ENCODE peak calls at places on chromosomes 16 and 17, in five cellular contexts. One of them, this sample, is unnamed.

GRCh38 chr17:45389354-45389753 is 43.3 kb downstream of the ARHGAP27 start:
- DNase-seq in fibroblast of lung: no peak
- DNase-seq in H9: no peak
- DNase-seq in IMR-90: no peak
- DNase-seq in neuronal stem cell: no peak
- DNase-seq in this sample: no peak

GRCh38 chr17:17892009-17892408 is 55.2 kb upstream of the SREBF1 start:
- DNase-seq in neuronal stem cell: no peak
- DNase-seq in IMR-90: no peak
- DNase-seq in H9: no peak
- DNase-seq in fibroblast of lung: no peak
- DNase-seq in this sample: no peak

GRCh38 chr17:21242026-21242700 is 11.0 kb downstream of the NATD1 start:
- DNase-seq in IMR-90: no peak
- DNase-seq in H9: no peak
- DNase-seq in neuronal stem cell: no peak
- DNase-seq in fibroblast of lung: no peak
- DNase-seq in this sample: no peak

GRCh38 chr17:73351764-73352163 is 40.0 kb upstream of the CDC42EP4 start:
- DNase-seq in IMR-90: no peak
- DNase-seq in H9: no peak
- DNase-seq in neuronal stem cell: no peak
- DNase-seq in fibroblast of lung: no peak
- DNase-seq in this sample: no peak

GRCh38 chr16:83952940-83953795 is at the start of gene OSGIN1:
- DNase-seq in fibroblast of lung: peak
- DNase-seq in IMR-90: peak
- DNase-seq in H9: peak
- DNase-seq in neuronal stem cell: no peak
- DNase-seq in this sample: peak

GRCh38 chr16:54326266-54326662 is 39.7 kb upstream of the IRX3 start:
- DNase-seq in neuronal stem cell: no peak
- DNase-seq in H9: no peak
- DNase-seq in IMR-90: no peak
- DNase-seq in fibroblast of lung: no peak
- DNase-seq in this sample: no peak

GRCh38 chr17:79832211-79833109 is 6.8 kb downstream of the CBX4 start:
- DNase-seq in IMR-90: no peak
- DNase-seq in neuronal stem cell: no peak
- DNase-seq in H9: peak
- DNase-seq in fibroblast of lung: no peak
- DNase-seq in this sample: no peak

GRCh38 chr17:57370583-57370982 is 114.3 kb downstream of the MSI2 start:
- DNase-seq in IMR-90: no peak
- DNase-seq in neuronal stem cell: no peak
- DNase-seq in H9: no peak
- DNase-seq in fibroblast of lung: peak
- DNase-seq in this sample: no peak

GRCh38 chr16:1082266-1082951 is 9.9 kb downstream of the SSTR5 start:
- DNase-seq in neuronal stem cell: no peak
- DNase-seq in IMR-90: peak
- DNase-seq in fibroblast of lung: no peak
- DNase-seq in H9: no peak
- DNase-seq in this sample: no peak

GRCh38 chr16:27408012-27408601 is 6.1 kb downstream of the IL21R start:
- DNase-seq in H9: no peak
- DNase-seq in neuronal stem cell: no peak
- DNase-seq in fibroblast of lung: peak
- DNase-seq in IMR-90: peak
- DNase-seq in this sample: no peak

GRCh38 chr17:77830816-77831490 is 127.5 kb upstream of the TNRC6C start:
- DNase-seq in neuronal stem cell: no peak
- DNase-seq in fibroblast of lung: no peak
- DNase-seq in H9: no peak
- DNase-seq in IMR-90: no peak
- DNase-seq in this sample: no peak

GRCh38 chr16:11258553-11259287 is 2.7 kb upstream of the SOCS1 start:
- DNase-seq in neuronal stem cell: no peak
- DNase-seq in H9: no peak
- DNase-seq in fibroblast of lung: peak
- DNase-seq in IMR-90: no peak
- DNase-seq in this sample: no peak

GRCh38 chr16:30794634-30795033 is 7.6 kb upstream of the ZNF629 start:
- DNase-seq in H9: no peak
- DNase-seq in IMR-90: no peak
- DNase-seq in neuronal stem cell: no peak
- DNase-seq in fibroblast of lung: no peak
- DNase-seq in this sample: no peak

GRCh38 chr17:29219378-29220047 is 27.1 kb upstream of the CRYBA1 start:
- DNase-seq in neuronal stem cell: peak
- DNase-seq in IMR-90: peak
- DNase-seq in H9: peak
- DNase-seq in fibroblast of lung: peak
- DNase-seq in this sample: no peak

GRCh38 chr17:82492647-82493516 is 26.6 kb upstream of the FOXK2 start:
- DNase-seq in fibroblast of lung: peak
- DNase-seq in H9: no peak
- DNase-seq in neuronal stem cell: no peak
- DNase-seq in IMR-90: peak
- DNase-seq in this sample: no peak

GRCh38 chr17:17675925-17676534 is 5.2 kb upstream of the RAI1 start:
- DNase-seq in neuronal stem cell: no peak
- DNase-seq in IMR-90: peak
- DNase-seq in H9: peak
- DNase-seq in fibroblast of lung: no peak
- DNase-seq in this sample: peak

GRCh38 chr17:44899074-44899782 is at the start of gene EFTUD2:
- DNase-seq in neuronal stem cell: peak
- DNase-seq in fibroblast of lung: peak
- DNase-seq in H9: peak
- DNase-seq in IMR-90: peak
- DNase-seq in this sample: peak

GRCh38 chr17:30113213-30113612 is 3.4 kb upstream of the NSRP1 start:
- DNase-seq in IMR-90: no peak
- DNase-seq in H9: no peak
- DNase-seq in fibroblast of lung: no peak
- DNase-seq in neuronal stem cell: no peak
- DNase-seq in this sample: no peak

GRCh38 chr17:65395924-65396323 is 165.5 kb downstream of the AXIN2 start:
- DNase-seq in IMR-90: no peak
- DNase-seq in neuronal stem cell: no peak
- DNase-seq in fibroblast of lung: no peak
- DNase-seq in H9: no peak
- DNase-seq in this sample: no peak

GRCh38 chr17:65398036-65398787 is 163.2 kb downstream of the AXIN2 start:
- DNase-seq in neuronal stem cell: no peak
- DNase-seq in H9: no peak
- DNase-seq in IMR-90: no peak
- DNase-seq in fibroblast of lung: no peak
- DNase-seq in this sample: no peak

GRCh38 chr17:65393514-65393913 is 167.9 kb downstream of the AXIN2 start:
- DNase-seq in IMR-90: no peak
- DNase-seq in H9: no peak
- DNase-seq in fibroblast of lung: no peak
- DNase-seq in neuronal stem cell: no peak
- DNase-seq in this sample: no peak

GRCh38 chr17:65389956-65390355 is 171.5 kb downstream of the AXIN2 start:
- DNase-seq in H9: no peak
- DNase-seq in IMR-90: peak
- DNase-seq in fibroblast of lung: peak
- DNase-seq in neuronal stem cell: no peak
- DNase-seq in this sample: no peak

GRCh38 chr17:65394811-65395472 is 166.5 kb downstream of the AXIN2 start:
- DNase-seq in IMR-90: no peak
- DNase-seq in H9: no peak
- DNase-seq in fibroblast of lung: no peak
- DNase-seq in neuronal stem cell: no peak
- DNase-seq in this sample: no peak
- H3K27ac ChIP-seq in IMR-90: no peak
- H3K27ac ChIP-seq in H9: no peak
- H3K27ac ChIP-seq in fibroblast of lung: no peak
- H3K27ac ChIP-seq in neuronal stem cell: no peak
- H3K27ac ChIP-seq in this sample: no peak

GRCh38 chr17:67637901-67638641 is 79.7 kb upstream of the NOL11 start:
- DNase-seq in IMR-90: no peak
- DNase-seq in neuronal stem cell: no peak
- DNase-seq in fibroblast of lung: no peak
- DNase-seq in H9: no peak
- DNase-seq in this sample: peak

GRCh38 chr17:67638871-67639270 is 78.9 kb upstream of the NOL11 start:
- DNase-seq in H9: no peak
- DNase-seq in neuronal stem cell: no peak
- DNase-seq in fibroblast of lung: no peak
- DNase-seq in IMR-90: no peak
- DNase-seq in this sample: no peak

GRCh38 chr17:67639555-67639954 is 78.2 kb upstream of the NOL11 start:
- DNase-seq in neuronal stem cell: no peak
- DNase-seq in H9: no peak
- DNase-seq in IMR-90: no peak
- DNase-seq in fibroblast of lung: peak
- DNase-seq in this sample: no peak

GRCh38 chr17:67642488-67642887 is 75.2 kb upstream of the NOL11 start:
- DNase-seq in H9: no peak
- DNase-seq in neuronal stem cell: no peak
- DNase-seq in fibroblast of lung: no peak
- DNase-seq in IMR-90: no peak
- DNase-seq in this sample: no peak

DNA sequence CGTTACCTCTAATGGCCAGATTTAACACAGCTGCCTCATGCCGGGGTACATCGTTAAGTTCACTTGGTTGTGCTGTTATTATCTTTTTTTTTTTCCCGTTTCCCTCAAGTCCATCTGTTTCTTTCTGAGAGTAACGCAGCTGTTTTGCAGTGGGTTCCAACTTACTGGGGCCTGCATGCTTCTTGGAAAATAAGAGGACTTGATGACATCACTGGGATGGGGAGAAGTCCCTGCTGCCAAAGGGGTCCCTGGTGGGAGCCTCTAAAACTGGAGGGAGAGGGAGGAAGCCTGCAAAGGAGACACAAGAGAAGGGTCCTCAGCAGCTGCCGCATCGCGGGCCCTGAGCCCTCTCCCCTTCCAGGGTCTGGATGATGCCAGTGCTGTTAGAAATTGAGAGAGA is 77.7 kb upstream of the NOL11 start:
- DNase-seq in neuronal stem cell: no peak
- DNase-seq in IMR-90: no peak
- DNase-seq in H9: no peak
- DNase-seq in fibroblast of lung: peak
- DNase-seq in this sample: no peak
- H3K9ac ChIP-seq in neuronal stem cell: no peak
- H3K9ac ChIP-seq in IMR-90: no peak
- H3K9ac ChIP-seq in H9: no peak
- H3K9ac ChIP-seq in fibroblast of lung: no peak
- H3K9ac ChIP-seq in this sample: no peak

GRCh38 chr16:75000481-75001081 is 1.8 kb downstream of the ZNRF1 start:
- DNase-seq in H9: no peak
- DNase-seq in neuronal stem cell: no peak
- DNase-seq in fibroblast of lung: no peak
- DNase-seq in IMR-90: peak
- DNase-seq in this sample: no peak
- H3K27ac ChIP-seq in H9: no peak
- H3K27ac ChIP-seq in neuronal stem cell: no peak
- H3K27ac ChIP-seq in fibroblast of lung: peak
- H3K27ac ChIP-seq in IMR-90: peak
- H3K27ac ChIP-seq in this sample: peak

GRCh38 chr16:85029413-85029794 is 1.8 kb downstream of the KIAA0513 start:
- DNase-seq in fibroblast of lung: peak
- DNase-seq in neuronal stem cell: no peak
- DNase-seq in H9: no peak
- DNase-seq in IMR-90: peak
- DNase-seq in this sample: no peak

GRCh38 chr16:85031451-85031850 is 3.9 kb downstream of the KIAA0513 start:
- DNase-seq in fibroblast of lung: no peak
- DNase-seq in neuronal stem cell: no peak
- DNase-seq in H9: no peak
- DNase-seq in IMR-90: no peak
- DNase-seq in this sample: no peak

GRCh38 chr16:85027968-85028637 is 508 bp downstream of the KIAA0513 start:
- DNase-seq in neuronal stem cell: no peak
- DNase-seq in IMR-90: no peak
- DNase-seq in H9: no peak
- DNase-seq in fibroblast of lung: no peak
- DNase-seq in this sample: no peak

GRCh38 chr16:85028638-85029412 is 1.2 kb downstream of the KIAA0513 start:
- DNase-seq in H9: no peak
- DNase-seq in IMR-90: peak
- DNase-seq in fibroblast of lung: peak
- DNase-seq in neuronal stem cell: no peak
- DNase-seq in this sample: no peak

DNA sequence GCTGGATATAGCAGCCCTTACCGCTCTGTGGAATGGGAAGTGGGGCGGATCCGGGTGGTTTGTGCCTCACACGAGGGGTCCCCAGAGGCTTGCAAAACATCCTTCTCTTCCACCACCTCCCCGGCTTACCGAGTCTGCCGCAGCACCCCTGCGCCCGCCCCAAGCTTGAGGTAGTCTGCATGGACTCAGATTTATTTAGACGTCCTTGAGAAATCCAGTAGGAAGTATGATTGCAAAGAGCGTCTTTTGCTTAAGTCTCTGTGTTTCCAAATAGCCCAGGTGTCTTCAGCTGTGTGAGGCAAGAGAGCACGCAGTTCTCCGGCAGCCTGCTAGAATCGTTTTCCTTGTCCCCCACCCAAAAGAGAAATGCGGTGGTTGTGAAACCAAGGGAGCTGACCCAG is 2.4 kb downstream of the KIAA0513 start:
- DNase-seq in H9: no peak
- DNase-seq in fibroblast of lung: peak
- DNase-seq in IMR-90: peak
- DNase-seq in neuronal stem cell: no peak
- DNase-seq in this sample: no peak
- H3K9ac ChIP-seq in H9: no peak
- H3K9ac ChIP-seq in fibroblast of lung: no peak
- H3K9ac ChIP-seq in IMR-90: no peak
- H3K9ac ChIP-seq in neuronal stem cell: no peak
- H3K9ac ChIP-seq in this sample: peak

GRCh38 chr16:57159447-57159846 is 26.4 kb downstream of the PSME3IP1 start:
- DNase-seq in H9: no peak
- DNase-seq in fibroblast of lung: no peak
- DNase-seq in IMR-90: no peak
- DNase-seq in neuronal stem cell: no peak
- DNase-seq in this sample: no peak
- H3K27ac ChIP-seq in H9: no peak
- H3K27ac ChIP-seq in fibroblast of lung: no peak
- H3K27ac ChIP-seq in IMR-90: no peak
- H3K27ac ChIP-seq in neuronal stem cell: peak
- H3K27ac ChIP-seq in this sample: no peak

DNA sequence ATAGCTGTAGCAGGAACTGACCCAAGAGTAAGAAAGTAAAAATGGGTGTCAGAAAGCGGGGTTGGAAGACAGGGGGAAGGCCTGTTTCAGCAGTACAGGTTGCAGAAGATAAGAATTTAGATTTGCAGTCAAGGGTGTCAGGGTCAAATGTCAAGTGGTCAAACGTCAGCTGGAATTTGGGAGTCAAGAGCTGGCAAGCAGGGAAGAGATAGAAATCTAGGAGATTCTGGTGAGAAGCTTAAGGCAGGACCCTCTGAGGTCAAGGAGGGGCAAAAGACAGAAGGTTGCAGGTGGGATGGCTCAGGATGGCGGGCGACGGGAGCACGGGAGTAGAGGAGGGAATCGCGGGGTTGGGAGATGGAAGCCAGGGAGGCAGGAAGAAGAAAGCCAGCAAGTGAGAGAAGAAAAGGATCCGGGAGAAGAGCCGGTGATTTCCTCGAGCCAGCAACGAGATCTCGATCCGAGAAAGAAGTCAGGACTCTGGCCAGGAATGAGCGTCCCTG is 335 bp downstream of the SLC25A35 start:
- DNase-seq in IMR-90: no peak
- DNase-seq in fibroblast of lung: no peak
- DNase-seq in H9: no peak
- DNase-seq in neuronal stem cell: no peak
- DNase-seq in this sample: no peak
- H3K9ac ChIP-seq in IMR-90: peak
- H3K9ac ChIP-seq in fibroblast of lung: peak
- H3K9ac ChIP-seq in H9: no peak
- H3K9ac ChIP-seq in neuronal stem cell: no peak
- H3K9ac ChIP-seq in this sample: peak